ENCODE peak calls at places on chromosomes 1 and 21, in seven cellular contexts. Y, Z, I, S, D, C and P are unnamed samples.

GRCh38 chr1:227934476-227935313 is 13.0 kb downstream of the WNT9A start:
- DNase-seq in I (no peak), D (no peak), Y (peak), S (peak), C (peak), Z (peak), P (no peak)

GRCh38 chr1:150127868-150128267 is 21.8 kb upstream of the PLEKHO1 start:
- DNase-seq in S (no peak), I (no peak), D (no peak), C (no peak), Y (peak), Z (no peak), P (no peak)

GRCh38 chr1:18736958-18737357 is 106.3 kb downstream of the PAX7 start:
- DNase-seq in Y (no peak), S (no peak), Z (no peak), C (no peak), D (no peak), I (no peak), P (no peak)

GRCh38 chr1:4324621-4325020 is 329.8 kb upstream of the AJAP1 start:
- DNase-seq in I (no peak), C (no peak), D (no peak), Y (no peak), S (no peak), Z (no peak), P (no peak)

GRCh38 chr1:33374336-33375105 is 53.6 kb upstream of the A3GALT2 start:
- DNase-seq in Y (peak), Z (no peak), S (peak), I (no peak), C (no peak), D (no peak), P (no peak)

GRCh38 chr1:200304146-200304545 is 105.7 kb downstream of the ZNF281 start:
- DNase-seq in D (no peak), Y (no peak), I (no peak), S (no peak), Z (no peak), C (no peak), P (no peak)

GRCh38 chr1:201745023-201745422 is 83.9 kb upstream of the IPO9 start:
- DNase-seq in D (no peak), Z (no peak), Y (peak), S (peak), C (no peak), I (no peak), P (no peak)

GRCh38 chr1:228974296-228974695 is 239.0 kb downstream of the RHOU start:
- DNase-seq in S (no peak), C (no peak), Y (no peak), I (no peak), Z (no peak), D (no peak), P (no peak)

GRCh38 chr1:107076846-107077245 is 20.4 kb downstream of the PRMT6 start:
- DNase-seq in Y (peak), I (no peak), Z (peak), D (no peak), S (no peak), C (no peak), P (no peak)

GRCh38 chr1:227788279-227789041 is 27.0 kb upstream of the PRSS38 start:
- DNase-seq in S (peak), C (peak), Z (peak), I (peak), Y (no peak), D (peak), P (peak)

GRCh38 chr1:170823120-170823519 is 112.2 kb upstream of the MROH9 start:
- DNase-seq in Z (no peak), S (no peak), I (no peak), D (no peak), C (no peak), Y (peak), P (no peak)

GRCh38 chr1:214548988-214549387 is 2.4 kb downstream of the PTPN14 start:
- DNase-seq in S (peak), Y (peak), C (no peak), D (no peak), Z (no peak), I (no peak), P (no peak)

GRCh38 chr1:53025034-53025777 is 36.8 kb upstream of the PODN start:
- DNase-seq in Y (peak), I (no peak), C (peak), S (peak), Z (peak), D (no peak), P (no peak)

GRCh38 chr1:67759692-67760029 is 73.6 kb downstream of the GNG12 start:
- DNase-seq in I (no peak), C (no peak), Y (peak), Z (no peak), D (no peak), S (no peak), P (no peak)

GRCh38 chr1:161817155-161817730 is 51.1 kb downstream of the ATF6 start:
- DNase-seq in Z (no peak), I (no peak), Y (no peak), D (no peak), C (no peak), S (peak), P (no peak)

GRCh38 chr1:74522143-74522542 is 9.7 kb upstream of the LRRC53 start:
- DNase-seq in C (no peak), Y (no peak), Z (peak), D (no peak), I (peak), S (no peak), P (no peak)

GRCh38 chr1:58754683-58755467 is 29.0 kb downstream of the JUN start:
- DNase-seq in C (no peak), Z (peak), I (no peak), S (no peak), Y (no peak), D (no peak), P (no peak)

GRCh38 chr1:110634455-110635281 is 28.5 kb upstream of the KCNA2 start:
- DNase-seq in I (no peak), D (no peak), Z (no peak), Y (peak), S (no peak), C (peak), P (no peak)

GRCh38 chr1:2847086-2847850 is 45.8 kb upstream of the TTC34 start:
- DNase-seq in C (no peak), I (no peak), Y (no peak), D (no peak), S (no peak), Z (no peak), P (no peak)

GRCh38 chr1:99969260-99969728 is 502 bp upstream of the SLC35A3 start:
- DNase-seq in Z (no peak), C (no peak), I (no peak), S (no peak), Y (no peak), D (no peak), P (no peak)

GRCh38 chr1:88983791-88984552 is 8.5 kb downstream of the KYAT3 start:
- DNase-seq in I (no peak), Z (peak), C (peak), Y (peak), D (peak), S (peak), P (no peak)

GRCh38 chr1:234598974-234599616 is 10.9 kb downstream of the IRF2BP2 start:
- DNase-seq in C (no peak), Y (no peak), Z (no peak), I (no peak), S (peak), D (no peak), P (no peak)

GRCh38 chr1:153697873-153698647 is 19.6 kb downstream of the NPR1 start:
- DNase-seq in S (no peak), Y (no peak), D (no peak), I (peak), C (peak), Z (peak), P (no peak)

DNA sequence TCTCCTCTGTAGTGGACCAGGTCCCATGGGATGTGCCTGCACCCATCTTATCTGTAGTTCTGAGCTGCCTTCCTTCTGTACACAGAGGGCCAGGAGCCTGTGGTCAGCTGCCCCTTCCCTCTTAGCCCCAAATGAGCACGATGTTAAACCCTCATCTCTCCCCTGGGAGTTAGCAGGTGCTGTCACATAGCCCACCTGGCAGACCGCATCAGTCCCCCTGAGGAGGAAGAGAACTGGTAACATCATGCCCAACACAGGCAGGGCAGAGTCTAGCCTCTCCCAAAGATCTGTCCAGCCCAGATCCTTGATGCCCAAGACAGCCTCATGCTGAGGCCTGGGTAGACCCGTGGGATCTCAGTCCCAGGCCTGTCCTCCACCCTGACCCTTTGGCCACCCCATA is 4.7 kb downstream of the TIE1 start:
- DNase-seq in I (no peak), Y (no peak), Z (no peak), C (no peak), D (no peak), S (no peak), P (no peak)
- H2BK120ac ChIP-seq in I (no peak), Y (no peak), Z (no peak), C (no peak), D (no peak), S (no peak), P (no peak)

DNA sequence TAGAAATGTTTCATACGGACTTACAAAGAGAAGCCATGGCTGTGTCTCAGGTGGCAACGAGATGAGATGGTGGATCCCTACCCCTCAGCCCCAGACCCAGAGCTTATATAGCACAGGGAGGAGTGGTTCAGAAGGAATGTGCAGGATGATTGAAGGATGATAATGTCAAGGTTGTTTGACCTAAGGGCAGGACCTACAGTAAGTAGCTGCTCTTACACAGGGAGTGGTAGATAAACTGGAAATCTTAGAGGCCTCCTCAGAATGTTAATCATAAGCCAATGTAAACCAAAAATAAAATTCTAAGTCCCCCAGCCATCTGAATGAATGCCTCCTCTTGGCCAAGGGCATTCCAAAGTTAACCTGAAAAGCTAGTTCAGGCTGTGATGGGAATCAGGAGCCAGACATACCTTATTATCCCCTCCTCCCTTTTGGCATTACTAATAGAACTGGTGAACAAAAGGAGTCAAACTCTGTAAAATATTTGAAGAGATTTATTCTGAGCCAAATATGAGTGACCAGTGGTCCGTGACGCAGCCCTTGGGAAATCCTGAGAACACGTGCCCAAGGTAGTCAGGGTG is 45.8 kb upstream of the PDE9A start:
- DNase-seq in I (no peak), S (no peak), C (no peak), Z (no peak), D (no peak), Y (no peak), P (no peak)
- H2BK120ac ChIP-seq in I (no peak), S (no peak), C (no peak), Z (no peak), D (no peak), Y (no peak), P (no peak)

GRCh38 chr1:43946244-43947060 is at the start of gene IPO13:
- DNase-seq in S (peak), Z (peak), D (peak), C (peak), I (peak), Y (peak), P (peak)
- H2BK120ac ChIP-seq in S (peak), Z (no peak), D (no peak), C (peak), I (no peak), Y (peak), P (no peak)

GRCh38 chr1:95127380-95127779 is 10.2 kb downstream of the TLCD4 start:
- DNase-seq in I (no peak), D (no peak), Y (no peak), Z (no peak), S (no peak), C (no peak), P (no peak)

GRCh38 chr1:95126846-95127245 is 9.7 kb downstream of the TLCD4 start:
- DNase-seq in D (no peak), C (peak), I (no peak), S (no peak), Z (no peak), Y (no peak), P (no peak)

GRCh38 chr1:95122151-95122697 is 5.1 kb downstream of the TLCD4 start:
- DNase-seq in D (no peak), S (no peak), Y (no peak), I (no peak), Z (peak), C (no peak), P (no peak)

GRCh38 chr1:95124342-95124741 is 7.2 kb downstream of the TLCD4 start:
- DNase-seq in D (no peak), C (no peak), I (no peak), Y (no peak), Z (no peak), S (no peak), P (no peak)

DNA sequence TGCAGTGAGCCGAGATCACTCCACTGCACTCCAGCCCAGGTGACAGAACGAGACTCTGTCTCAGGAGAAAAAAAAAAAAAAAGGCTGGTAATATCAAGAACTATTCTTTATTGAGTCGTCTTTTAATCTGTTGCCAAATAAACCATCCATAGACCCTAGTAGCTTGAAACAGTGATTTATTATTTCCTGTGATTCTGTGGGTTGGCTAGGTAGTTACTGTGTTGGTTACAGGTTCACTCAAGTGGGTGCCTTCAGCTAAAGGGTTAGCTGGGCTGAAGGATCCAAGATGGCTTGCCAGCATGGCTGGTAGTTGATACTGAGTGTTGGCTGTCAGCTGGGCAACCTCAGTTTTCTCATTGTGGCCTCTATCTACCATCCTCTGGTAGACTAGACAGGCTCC is 9.2 kb downstream of the TLCD4 start:
- DNase-seq in I (no peak), Z (no peak), S (no peak), C (no peak), D (no peak), Y (no peak), P (no peak)
- H2BK120ac ChIP-seq in I (no peak), Z (no peak), S (no peak), C (peak), D (no peak), Y (no peak), P (no peak)

GRCh38 chr1:178724734-178725602 is at the start of gene RALGPS2:
- DNase-seq in C (peak), Y (peak), S (peak), I (peak), D (peak), Z (peak), P (peak)

GRCh38 chr1:178725603-178726517 is 816 bp downstream of the RALGPS2 start:
- DNase-seq in C (peak), I (peak), Z (peak), D (peak), Y (peak), S (peak), P (peak)

GRCh38 chr1:178724386-178724733 is 684 bp upstream of the RALGPS2 start:
- DNase-seq in D (peak), I (no peak), C (no peak), Y (no peak), S (no peak), Z (no peak), P (no peak)

GRCh38 chr1:178726545-178726944 is 1.5 kb downstream of the RALGPS2 start:
- DNase-seq in Z (no peak), D (no peak), Y (no peak), I (no peak), S (no peak), C (no peak), P (no peak)

GRCh38 chr1:178727014-178727895 is 2.2 kb downstream of the RALGPS2 start:
- DNase-seq in I (no peak), Z (peak), D (peak), Y (no peak), S (peak), C (no peak), P (no peak)
- H2BK120ac ChIP-seq in I (no peak), Z (no peak), D (no peak), Y (no peak), S (no peak), C (no peak), P (no peak)

GRCh38 chr1:168585191-168585590 is 8.8 kb downstream of the XCL1 start:
- DNase-seq in Z (no peak), S (peak), D (no peak), Y (peak), I (no peak), C (no peak), P (no peak)
- H2BK120ac ChIP-seq in Z (no peak), S (no peak), D (no peak), Y (no peak), I (no peak), C (no peak), P (no peak)

GRCh38 chr1:15016526-15016925 is 137.0 kb upstream of the TMEM51 start:
- DNase-seq in D (no peak), I (no peak), Y (no peak), C (peak), S (no peak), Z (no peak), P (no peak)

GRCh38 chr1:15014521-15014920 is 139.0 kb upstream of the TMEM51 start:
- DNase-seq in S (no peak), I (no peak), Z (no peak), D (no peak), C (no peak), Y (peak), P (no peak)

GRCh38 chr1:15017105-15017504 is 136.4 kb upstream of the TMEM51 start:
- DNase-seq in C (peak), D (no peak), Y (no peak), Z (no peak), S (no peak), I (no peak), P (no peak)

GRCh38 chr1:15013767-15014166 is 139.8 kb upstream of the TMEM51 start:
- DNase-seq in S (no peak), Z (no peak), I (no peak), D (no peak), Y (no peak), C (no peak), P (no peak)

GRCh38 chr1:15016001-15016400 is 137.5 kb upstream of the TMEM51 start:
- DNase-seq in D (no peak), C (no peak), Z (no peak), S (no peak), Y (no peak), I (no peak), P (no peak)
- H2BK120ac ChIP-seq in D (no peak), C (no peak), Z (no peak), S (no peak), Y (no peak), I (no peak), P (no peak)